ENCODE peak calls at places on chromosome X, in four cellular contexts. K is K562, G is endothelial cell of umbilical vein, I is ovary. E is an unnamed sample.

GRCh38 chrX:39670281-39670680 is 427.5 kb downstream of the BCOR start:
- DNase-seq in K (no peak), G (no peak), I (no peak), E (no peak)

GRCh38 chrX:69229436-69229835 is 64.2 kb upstream of the PJA1 start:
- DNase-seq in K (no peak), G (no peak), I (no peak), E (no peak)

GRCh38 chrX:24245201-24245600 is 68.7 kb downstream of the SUPT20HL2 start:
- DNase-seq in K (no peak), G (no peak), I (no peak), E (no peak)

GRCh38 chrX:47179221-47179927 is 14.3 kb upstream of the UBA1 start:
- DNase-seq in K (no peak), G (no peak), I (no peak), E (peak)

GRCh38 chrX:77742788-77743476 is 43.1 kb downstream of the ATRX start:
- DNase-seq in K (no peak), G (peak), I (no peak), E (no peak)

GRCh38 chrX:41332408-41332987 is 1.5 kb upstream of the DDX3X start:
- DNase-seq in K (no peak), G (peak), I (no peak), E (no peak)

GRCh38 chrX:102672876-102673275 is 21.6 kb downstream of the GPRASP1 start:
- DNase-seq in K (no peak), G (no peak), I (no peak), E (no peak)

GRCh38 chrX:154486052-154486395 is 391 bp downstream of the UBL4A start:
- DNase-seq in K (no peak), G (peak), I (peak), E (no peak)

GRCh38 chrX:49155243-49155899 is 7.2 kb upstream of the MAGIX start:
- DNase-seq in K (peak), G (peak), I (no peak), E (no peak)

GRCh38 chrX:119784747-119785446 is 6.5 kb downstream of the RPL39 start:
- DNase-seq in K (peak), G (peak), I (no peak), E (no peak)

GRCh38 chrX:20354505-20354904 is 87.8 kb upstream of the RPS6KA3 start:
- DNase-seq in K (no peak), G (no peak), I (no peak), E (no peak)

GRCh38 chrX:144334577-144334976 is 450.7 kb downstream of the UBE2NL start:
- DNase-seq in K (peak), G (no peak), I (no peak), E (no peak)

GRCh38 chrX:113868169-113868568 is 715.7 kb upstream of the HTR2C start:
- DNase-seq in K (peak), G (no peak), I (no peak), E (no peak)

GRCh38 chrX:70452143-70452733 is 7.6 kb downstream of the DLG3 start:
- DNase-seq in K (peak), G (peak), I (peak), E (no peak)

GRCh38 chrX:78759081-78759480 is 11.6 kb downstream of the LPAR4 start:
- DNase-seq in K (no peak), G (no peak), I (no peak), E (no peak)

GRCh38 chrX:153879741-153880439 is 6.1 kb downstream of the L1CAM start:
- DNase-seq in K (no peak), G (no peak), I (no peak), E (no peak)

GRCh38 chrX:119488749-119489148 is 20.5 kb downstream of the SLC25A5 start:
- DNase-seq in K (peak), G (peak), I (peak), E (no peak)

GRCh38 chrX:40866878-40867277 is 131.5 kb upstream of the MED14 start:
- DNase-seq in K (no peak), G (peak), I (peak), E (no peak)

GRCh38 chrX:96002401-96002800 is 682.2 kb upstream of the DIAPH2 start:
- DNase-seq in K (no peak), G (peak), I (peak), E (no peak)

GRCh38 chrX:39835776-39836175 is 262.0 kb downstream of the BCOR start:
- DNase-seq in K (no peak), G (no peak), I (no peak), E (no peak)

GRCh38 chrX:133248177-133248576 is 30.0 kb upstream of the TFDP3 start:
- DNase-seq in K (no peak), G (no peak), I (no peak), E (no peak)

GRCh38 chrX:123851010-123851409 is 8.8 kb upstream of the XIAP start:
- DNase-seq in K (no peak), G (no peak), I (no peak), E (no peak)

GRCh38 chrX:96689951-96690350 is 5.3 kb downstream of the DIAPH2 start:
- DNase-seq in K (no peak), G (no peak), I (no peak), E (no peak)

GRCh38 chrX:49773993-49774392 is 55.1 kb upstream of the PAGE4 start:
- DNase-seq in K (no peak), G (no peak), I (no peak), E (no peak)

GRCh38 chrX:152989292-152989658 is 4.6 kb downstream of the PNMA5 start:
- DNase-seq in K (no peak), G (no peak), I (no peak), E (no peak)

GRCh38 chrX:39907964-39908616 is 189.7 kb downstream of the BCOR start:
- DNase-seq in K (no peak), G (peak), I (peak), E (no peak)

GRCh38 chrX:10569946-10570345 is 50.4 kb downstream of the MID1 start:
- DNase-seq in K (no peak), G (peak), I (no peak), E (no peak)

GRCh38 chrX:10010686-10011085 is 43.5 kb downstream of the CLDN34 start:
- DNase-seq in K (no peak), G (peak), I (no peak), E (no peak)

GRCh38 chrX:121457096-121457495 is 409.7 kb downstream of the GLUD2 start:
- DNase-seq in K (no peak), G (no peak), I (no peak), E (no peak)

GRCh38 chrX:103780701-103781402 is 4.2 kb downstream of the PLP1 start:
- DNase-seq in K (no peak), G (no peak), I (no peak), E (peak)

GRCh38 chrX:154016366-154017076 is 3.2 kb downstream of the IRAK1 start:
- DNase-seq in K (no peak), G (no peak), I (no peak), E (no peak)

GRCh38 chrX:72128183-72128834 is 3.4 kb downstream of the RTL5 start:
- DNase-seq in K (no peak), G (no peak), I (no peak), E (no peak)
- H3K27ac ChIP-seq in K (no peak), G (no peak), I (no peak), E (no peak)

GRCh38 chrX:34918856-34919255 is 23.7 kb upstream of the FAM47B start:
- DNase-seq in K (no peak), G (peak), I (no peak), E (no peak)
- TF ChIP-seq CTCF in K (no peak), G (peak), I (no peak), E (peak)

GRCh38 chrX:1661048-1661921 is 46.4 kb downstream of the ASMT start:
- DNase-seq in K (peak), G (no peak), I (no peak), E (no peak)
- H3K27ac ChIP-seq in K (no peak), G (no peak), I (no peak), E (no peak)

DNA sequence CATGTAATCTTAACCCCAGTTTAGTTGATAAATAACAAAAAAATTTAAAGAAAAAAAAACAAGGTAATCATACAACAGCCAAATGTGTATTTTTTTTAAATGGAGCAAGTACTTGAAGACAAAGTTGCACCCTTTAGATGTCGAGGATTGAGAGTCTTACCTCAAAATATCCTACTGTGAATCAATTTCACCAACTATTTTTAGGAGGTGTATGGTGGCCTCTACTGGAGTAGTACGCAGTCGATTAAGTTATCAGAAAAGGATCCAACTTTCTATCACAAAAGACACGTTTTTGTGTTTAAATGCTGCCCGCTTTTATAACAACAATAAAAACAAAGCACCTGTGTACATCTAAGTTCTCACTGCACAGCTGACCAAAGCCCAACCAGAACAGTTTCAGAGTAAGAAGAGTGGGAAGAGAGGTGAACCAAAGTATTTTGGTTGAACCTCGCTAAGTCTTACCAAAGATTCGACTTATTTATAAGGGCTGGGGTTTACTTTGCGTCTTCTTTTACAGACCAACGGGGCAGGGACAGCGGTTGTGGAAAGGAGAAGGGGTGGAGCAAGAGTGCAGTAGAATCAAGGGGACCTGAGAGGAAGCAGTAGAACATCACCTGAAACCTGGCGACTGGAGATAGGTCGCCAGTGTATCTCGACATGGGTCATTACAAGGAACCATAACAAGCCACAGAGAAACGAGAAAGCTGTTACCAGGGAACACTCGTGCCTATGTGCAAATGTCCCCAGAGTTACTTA is 1.2 kb downstream of the RPS6KA6 start:
- DNase-seq in K (no peak), G (peak), I (no peak), E (no peak)
- TF ChIP-seq CTCF in K (no peak), G (no peak), I (no peak), E (no peak)